ENCODE peak calls at places on chromosomes 3 and 15, in eight cellular contexts. A, K, D, J, E, W, L and C are unnamed samples.
A peak's percentile ranks its signal among the peaks of the same experiment; 100 is the strongest.

GRCh38 chr15:92897620-92898019 is 2.5 kb upstream of the CHD2 start:
- DNase-seq in A (no peak), K (no peak), D (no peak), J (no peak), E (no peak), W (no peak), L (no peak), C (no peak)

GRCh38 chr15:67472957-67473356 is 48.0 kb upstream of the C15orf61 start:
- DNase-seq in A (no peak), K (no peak), D (peak; percentile 9), J (peak; percentile 49), E (no peak), W (no peak), L (no peak), C (peak; percentile 5)

GRCh38 chr15:65328506-65329297 is 24.2 kb downstream of the RNU5B-1 start:
- DNase-seq in A (no peak), K (no peak), D (no peak), J (no peak), E (peak; percentile 11), W (no peak), L (no peak), C (no peak)

GRCh38 chr3:111194048-111194447 is 122.4 kb downstream of the NECTIN3 start:
- DNase-seq in A (no peak), K (no peak), D (no peak), J (no peak), E (no peak), W (no peak), L (no peak), C (no peak)

GRCh38 chr3:187777331-187778046 is 32.2 kb upstream of the BCL6 start:
- DNase-seq in A (no peak), K (peak; percentile 35), D (no peak), J (peak; percentile 18), E (no peak), W (no peak), L (no peak), C (peak; percentile 9)

GRCh38 chr15:74906193-74906449 is 530 bp downstream of the FAM219B start:
- DNase-seq in A (peak; percentile 57), K (peak; percentile 28), D (peak; percentile 28), J (no peak), E (peak; percentile 48), W (no peak), L (no peak), C (no peak)

GRCh38 chr15:99677540-99678134 is 55.6 kb downstream of the LYSMD4 start:
- DNase-seq in A (no peak), K (no peak), D (no peak), J (no peak), E (peak; percentile 27), W (no peak), L (no peak), C (no peak)

GRCh38 chr3:134864644-134865043 is 69.6 kb downstream of the EPHB1 start:
- DNase-seq in A (no peak), K (no peak), D (peak; percentile 32), J (peak; percentile 55), E (no peak), W (no peak), L (no peak), C (no peak)

GRCh38 chr15:22949074-22949547 is 31.1 kb downstream of the CYFIP1 start:
- DNase-seq in A (peak; percentile 66), K (peak; percentile 88), D (peak; percentile 80), J (peak; percentile 65), E (peak; percentile 68), W (no peak), L (peak; percentile 73), C (peak; percentile 62)

GRCh38 chr15:76345269-76345879 is 8.8 kb downstream of the ISL2 start:
- DNase-seq in A (no peak), K (no peak), D (peak; percentile 36), J (no peak), E (peak; percentile 30), W (no peak), L (no peak), C (no peak)

GRCh38 chr15:76345880-76346665 is 9.5 kb downstream of the ISL2 start:
- DNase-seq in A (peak; percentile 80), K (no peak), D (no peak), J (no peak), E (peak; percentile 86), W (no peak), L (no peak), C (no peak)

GRCh38 chr15:76349301-76350070 is 12.9 kb downstream of the ISL2 start:
- DNase-seq in A (no peak), K (peak; percentile 42), D (no peak), J (peak; percentile 36), E (no peak), W (no peak), L (no peak), C (no peak)

GRCh38 chr15:76347507-76348055 is 11.0 kb downstream of the ISL2 start:
- DNase-seq in A (no peak), K (no peak), D (no peak), J (no peak), E (no peak), W (no peak), L (no peak), C (no peak)

DNA sequence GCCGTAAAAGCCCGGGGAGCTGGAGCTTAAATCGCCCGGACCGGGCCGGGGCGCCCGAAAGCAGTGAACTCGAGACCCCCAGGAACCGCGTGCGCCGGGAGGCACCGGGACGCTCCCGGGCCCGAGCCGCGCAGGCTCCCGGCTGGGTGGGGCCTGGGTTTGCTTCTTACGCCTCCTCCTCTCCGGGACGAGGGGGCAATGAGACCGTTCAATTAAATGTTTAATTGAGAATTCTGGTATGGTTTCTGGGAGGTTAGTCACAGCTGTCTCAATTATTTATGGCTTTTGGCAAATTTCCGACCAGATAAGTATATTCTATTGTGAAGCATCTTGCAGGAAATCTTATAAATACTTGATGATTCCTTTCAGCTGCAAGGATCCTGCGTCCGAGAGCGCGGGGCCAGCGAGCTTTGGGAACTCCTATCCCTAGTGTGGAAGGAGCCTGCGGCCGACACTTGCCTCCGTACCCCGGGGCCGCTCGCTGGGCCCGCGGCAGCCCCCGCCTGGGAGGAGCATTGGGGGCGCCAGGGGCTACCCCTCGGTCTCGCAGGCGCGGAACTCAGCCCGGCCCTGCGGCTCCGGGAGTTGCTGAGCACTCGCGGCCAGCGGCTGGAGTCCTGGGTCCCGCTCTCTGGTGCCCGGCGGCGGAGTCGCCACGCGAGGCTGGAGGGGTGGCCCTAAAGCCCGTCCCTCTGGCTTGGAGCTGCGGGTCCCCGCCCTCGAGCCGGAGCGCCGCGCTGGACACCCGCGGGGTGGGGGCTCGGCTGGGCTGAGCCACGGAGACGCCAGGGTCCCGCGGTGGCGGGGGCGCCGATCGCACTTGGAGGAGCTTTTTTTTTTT is 10.3 kb downstream of the ISL2 start:
- DNase-seq in A (peak; percentile 62), K (peak; percentile 30), D (peak; percentile 51), J (no peak), E (peak; percentile 39), W (no peak), L (no peak), C (no peak)
- TF ChIP-seq CTCF in A (no peak), K (no peak), D (no peak), J (no peak), E (no peak), W (no peak), L (no peak), C (no peak)

GRCh38 chr3:183579967-183580720 is 24.6 kb upstream of the KLHL6 start:
- DNase-seq in A (no peak), K (peak; percentile 53), D (peak; percentile 70), J (peak; percentile 61), E (no peak), W (peak; percentile 7), L (no peak), C (no peak)
- TF ChIP-seq CTCF in A (no peak), K (no peak), D (no peak), J (no peak), E (no peak), W (no peak), L (no peak), C (no peak)

GRCh38 chr3:115659253-115659652 is 35.9 kb downstream of the GAP43 start:
- DNase-seq in A (no peak), K (no peak), D (no peak), J (no peak), E (no peak), W (no peak), L (no peak), C (no peak)

GRCh38 chr3:115659861-115660260 is 36.6 kb downstream of the GAP43 start:
- DNase-seq in A (no peak), K (peak; percentile 16), D (peak; percentile 46), J (no peak), E (no peak), W (no peak), L (no peak), C (peak; percentile 40)

GRCh38 chr3:115658337-115659181 is 35.2 kb downstream of the GAP43 start:
- DNase-seq in A (peak; percentile 95), K (peak; percentile 90), D (peak; percentile 89), J (peak; percentile 81), E (peak; percentile 87), W (peak; percentile 34), L (peak; percentile 79), C (peak; percentile 90)

GRCh38 chr3:115663414-115663813 is 40.1 kb downstream of the GAP43 start:
- DNase-seq in A (no peak), K (no peak), D (no peak), J (no peak), E (no peak), W (no peak), L (no peak), C (no peak)

GRCh38 chr3:115660646-115661442 is 37.5 kb downstream of the GAP43 start:
- DNase-seq in A (no peak), K (no peak), D (peak; percentile 27), J (no peak), E (no peak), W (no peak), L (no peak), C (no peak)
- TF ChIP-seq CTCF in A (no peak), K (no peak), D (no peak), J (no peak), E (no peak), W (no peak), L (no peak), C (no peak)

GRCh38 chr15:57873564-57874209 is 167.2 kb downstream of the POLR2M start:
- DNase-seq in A (no peak), K (peak; percentile 72), D (peak; percentile 57), J (peak; percentile 53), E (no peak), W (no peak), L (no peak), C (peak; percentile 70)

GRCh38 chr15:57867970-57868791 is 161.7 kb downstream of the POLR2M start:
- DNase-seq in A (no peak), K (no peak), D (no peak), J (no peak), E (no peak), W (no peak), L (no peak), C (no peak)

GRCh38 chr15:57875347-57875746 is 168.8 kb downstream of the POLR2M start:
- DNase-seq in A (no peak), K (no peak), D (no peak), J (no peak), E (no peak), W (no peak), L (no peak), C (no peak)

DNA sequence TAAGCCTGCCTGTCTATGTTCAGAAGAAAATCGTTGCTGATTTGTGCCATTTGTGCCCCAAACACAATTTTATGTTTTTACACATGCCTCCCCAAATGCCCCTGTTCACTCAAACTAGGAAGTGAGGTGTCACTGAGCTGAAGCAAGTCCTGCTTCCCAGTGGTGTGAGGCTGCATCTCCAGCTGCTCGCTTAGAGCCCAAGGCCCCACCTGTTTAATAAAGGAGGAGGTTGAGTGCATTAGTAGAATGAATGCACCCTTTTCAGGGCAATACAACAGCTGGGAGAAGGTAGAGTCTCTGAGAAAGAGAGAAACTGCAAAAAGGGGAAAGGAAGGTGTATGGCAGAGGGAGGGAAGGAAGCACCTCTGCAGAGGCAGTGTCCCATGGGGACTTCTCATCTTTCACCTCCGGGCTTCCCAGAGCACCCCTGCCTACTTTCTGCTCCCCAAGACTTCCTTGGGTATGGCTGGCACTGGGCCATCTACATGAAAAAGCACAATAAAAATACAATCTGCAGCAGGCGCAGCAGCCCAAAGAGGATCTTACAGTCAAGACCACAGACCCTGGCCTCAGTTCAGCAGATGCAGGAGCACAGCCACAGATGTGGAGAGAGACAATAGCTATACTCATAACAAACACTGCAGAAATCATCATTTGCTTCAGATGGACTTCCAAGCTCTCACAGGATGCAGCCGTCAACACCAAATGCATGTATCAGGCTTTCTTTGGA is 165.9 kb downstream of the POLR2M start:
- DNase-seq in A (no peak), K (no peak), D (no peak), J (no peak), E (no peak), W (no peak), L (no peak), C (no peak)
- TF ChIP-seq CTCF in A (no peak), K (no peak), D (no peak), J (no peak), E (no peak), W (no peak), L (no peak), C (no peak)